ENCODE peak calls at places on chromosomes 7 and 10, in four cellular contexts. T is DMS53, R is DND-41, W is SW480. X is an unnamed sample.

GRCh38 chr10:84552478-84552877 is 224.1 kb downstream of the CCSER2 start:
- DNase-seq in W (no peak), T (peak; percentile 16), R (no peak), X (no peak)

GRCh38 chr10:16787361-16787791 is 29.8 kb downstream of the RSU1 start:
- DNase-seq in R (no peak), T (no peak), W (no peak), X (no peak)

GRCh38 chr10:92222603-92223275 is 68.1 kb downstream of the CPEB3 start:
- DNase-seq in R (no peak), T (no peak), W (peak; percentile 74), X (no peak)

GRCh38 chr7:19558527-19558926 is 150.3 kb downstream of the POLR1F start:
- DNase-seq in R (no peak), T (no peak), W (no peak), X (no peak)

GRCh38 chr7:20236790-20237189 is 19.6 kb upstream of the MACC1 start:
- DNase-seq in R (no peak), W (no peak), T (no peak), X (no peak)

GRCh38 chr7:115475774-115476407 is 554.0 kb downstream of the MDFIC start:
- DNase-seq in W (no peak), R (peak; percentile 8), T (peak; percentile 57), X (peak; percentile 97)

GRCh38 chr10:60134548-60134947 is 228.2 kb upstream of the CCDC6 start:
- DNase-seq in R (no peak), T (no peak), W (no peak), X (no peak)

GRCh38 chr7:35477609-35478008 is 217.3 kb downstream of the HERPUD2 start:
- DNase-seq in R (no peak), W (no peak), T (no peak), X (no peak)

GRCh38 chr10:95963202-95963991 is 55.6 kb downstream of the CC2D2B start:
- DNase-seq in R (no peak), T (no peak), W (no peak), X (no peak)

GRCh38 chr10:31940839-31941653 is 12.4 kb upstream of the ARHGAP12 start:
- DNase-seq in W (peak; percentile 94), R (no peak), T (peak; percentile 93), X (peak; percentile 42)

GRCh38 chr7:151665363-151665762 is 145.7 kb upstream of the RHEB start:
- DNase-seq in R (no peak), W (no peak), T (no peak), X (no peak)

GRCh38 chr7:47080816-47081215 is 501.1 kb downstream of the TNS3 start:
- DNase-seq in W (no peak), R (no peak), T (peak; percentile 69), X (no peak)

GRCh38 chr7:158050441-158051371 is 536.9 kb downstream of the PTPRN2 start:
- DNase-seq in W (no peak), T (no peak), R (no peak), X (peak; percentile 63)

GRCh38 chr7:55504093-55504859 is 68.0 kb downstream of the VOPP1 start:
- DNase-seq in W (no peak), T (no peak), R (no peak), X (peak; percentile 61)

GRCh38 chr10:105757302-105757701 is 1116.2 kb downstream of the SORCS3 start:
- DNase-seq in R (no peak), W (no peak), T (no peak), X (no peak)

GRCh38 chr10:13338337-13339128 is 9.6 kb downstream of the SEPHS1 start:
- DNase-seq in R (no peak), T (no peak), W (no peak), X (no peak)

X was measured in NCI-H69.